ENCODE peak calls at places on chromosomes 5 and 9, in four cellular contexts. W is activated T-helper 1 cell treated with anti-CD3 and anti-CD28 coated beads, Interleukin-2, amount 50 U/mL, for 16 hours; C is activated T-cell treated with anti-CD3 and anti-CD28 coated beads, Interleukin-2, amount 50 U/mL, for 1 hour; Y is stimulated activated CD8-positive, alpha-beta memory T cell treated with anti-CD3 and anti-CD28 coated beads, Interleukin-15, amount 100 ng/mL, for 1 hour. L is an unnamed sample.

GRCh38 chr5:66860199-66860975 is 264.2 kb downstream of the MAST4 start:
- DNase-seq in W (no peak), C (no peak), Y (no peak), L (no peak)

GRCh38 chr5:9015250-9015936 is 530.5 kb downstream of the SEMA5A start:
- DNase-seq in W (no peak), C (no peak), Y (no peak), L (no peak)

GRCh38 chr5:73654171-73654811 is 28.3 kb downstream of the ARHGEF28 start:
- DNase-seq in W (no peak), C (no peak), Y (no peak), L (no peak)

GRCh38 chr5:95808686-95809413 is 13.7 kb downstream of the GLRX start:
- DNase-seq in W (peak; percentile 31), C (peak; percentile 74), Y (peak; percentile 51), L (peak; percentile 84)

GRCh38 chr9:98552306-98552705 is 156.4 kb downstream of the GABBR2 start:
- DNase-seq in W (no peak), C (no peak), Y (no peak), L (no peak)

GRCh38 chr5:12704955-12705354 is 800.7 kb upstream of the CTNND2 start:
- DNase-seq in W (no peak), C (no peak), Y (no peak), L (no peak)

GRCh38 chr5:119470105-119470763 is 17.9 kb downstream of the HSD17B4 start:
- DNase-seq in W (no peak), C (no peak), Y (no peak), L (no peak)

GRCh38 chr9:109779711-109780452 is at the start of gene PALM2AKAP2:
- DNase-seq in W (no peak), C (no peak), Y (no peak), L (peak; percentile 74)

GRCh38 chr5:138336952-138337684 is 948 bp upstream of the FAM53C start:
- DNase-seq in W (no peak), C (no peak), Y (no peak), L (peak; percentile 80)

GRCh38 chr5:78628260-78629024 is 20.1 kb downstream of the LHFPL2 start:
- DNase-seq in W (no peak), C (no peak), Y (no peak), L (no peak)

GRCh38 chr5:168851902-168852321 is 272.7 kb upstream of the PANK3 start:
- DNase-seq in W (no peak), C (no peak), Y (no peak), L (no peak)

GRCh38 chr5:14374100-14374499 is 207.5 kb upstream of the OTULINL start:
- DNase-seq in W (no peak), C (no peak), Y (no peak), L (no peak)

GRCh38 chr5:39371367-39371635 is 7.0 kb upstream of the C9 start:
- DNase-seq in W (no peak), C (no peak), Y (no peak), L (no peak)

L was measured in psoas muscle.